ENCODE peak calls at places on chromosomes 4 and X, in nine cellular contexts. U is HCT116, O is kidney, Y is IMR-90, P is colonic mucosa, V is endothelial cell of umbilical vein, I is fibroblast of lung, H is GM23248, W is neuronal stem cell. T is an unnamed sample. For H3K4me1, the result is how much of the 10 kb centered on the place peaks cover.

GRCh38 chr4:26263165-26263564 is 57.6 kb upstream of the RBPJ start:
- DNase-seq in Y (no peak), I (no peak), U (peak), O (no peak), V (no peak), H (no peak), P (peak), W (no peak), T (no peak)

GRCh38 chrX:25646156-25646555 is 492.0 kb upstream of the MAGEB18 start:
- DNase-seq in O (peak), W (no peak), Y (no peak), V (no peak), I (no peak), U (no peak), P (no peak), H (no peak), T (no peak)

GRCh38 chrX:38080808-38081207 is 74.5 kb downstream of the SYTL5 start:
- DNase-seq in P (no peak), V (peak), Y (peak), H (no peak), U (no peak), I (no peak), O (no peak), W (no peak), T (no peak)

GRCh38 chr4:129282293-129282692 is 186.3 kb downstream of the C4orf33 start:
- DNase-seq in H (no peak), O (no peak), U (no peak), P (no peak), I (no peak), Y (no peak), W (no peak), V (no peak), T (no peak)

GRCh38 chr4:138677651-138678202 is 337.9 kb upstream of the NOCT start:
- DNase-seq in U (no peak), P (no peak), O (no peak), I (no peak), H (no peak), Y (no peak), W (no peak), V (no peak), T (peak)

GRCh38 chrX:136162827-136163427 is 15.6 kb downstream of the FHL1 start:
- DNase-seq in P (peak), V (peak), I (peak), O (no peak), H (peak), Y (peak), U (peak), W (no peak), T (peak)

GRCh38 chr4:183348706-183349659 is 26.8 kb upstream of the CLDN24 start:
- DNase-seq in I (peak), W (no peak), Y (peak), P (no peak), H (peak), V (peak), O (no peak), U (no peak), T (peak)

GRCh38 chr4:98711526-98711925 is 53.1 kb upstream of the TSPAN5 start:
- DNase-seq in U (no peak), W (no peak), V (no peak), P (no peak), I (no peak), Y (no peak), O (no peak), H (no peak), T (peak)

GRCh38 chr4:56139241-56139827 is 190.6 kb downstream of the CEP135 start:
- DNase-seq in O (no peak), V (no peak), P (no peak), Y (no peak), W (no peak), U (no peak), H (peak), I (no peak), T (peak)

GRCh38 chr4:26985836-26986235 is 125.2 kb downstream of the STIM2 start:
- DNase-seq in I (no peak), P (no peak), W (no peak), U (no peak), V (no peak), O (no peak), Y (no peak), H (no peak), T (no peak)

GRCh38 chr4:179225594-179225993 is 1783.4 kb upstream of the AGA start:
- DNase-seq in I (peak), W (no peak), P (no peak), O (no peak), H (no peak), Y (peak), V (no peak), U (no peak), T (peak)

GRCh38 chr4:139734201-139734874 is 68.7 kb downstream of the MGST2 start:
- DNase-seq in P (no peak), Y (peak), W (no peak), H (peak), V (no peak), U (no peak), O (no peak), I (peak), T (peak)

GRCh38 chr4:139735381-139736256 is 70.0 kb downstream of the MGST2 start:
- DNase-seq in O (peak), W (peak), U (no peak), H (peak), Y (no peak), I (peak), P (no peak), V (peak), T (no peak)

GRCh38 chr4:139734875-139735380 is 69.3 kb downstream of the MGST2 start:
- DNase-seq in O (peak), P (peak), U (no peak), Y (peak), H (peak), W (peak), V (peak), I (peak), T (peak)

GRCh38 chr4:139736661-139737060 is 71.0 kb downstream of the MGST2 start:
- DNase-seq in O (no peak), H (peak), P (no peak), Y (no peak), V (no peak), I (peak), W (no peak), U (no peak), T (peak)

GRCh38 chr4:139736257-139736626 is 70.6 kb downstream of the MGST2 start:
- DNase-seq in Y (no peak), I (no peak), V (peak), H (peak), U (no peak), W (no peak), P (no peak), O (no peak), T (no peak)
- H3K4me1 ChIP-seq in Y (under half), I (under half), V (under half), H (under half), U (under half), W (under half), P (under half), O (under half), T (half or more)

GRCh38 chr4:71461422-71461821 is 122.6 kb downstream of the SLC4A4 start:
- DNase-seq in Y (no peak), V (no peak), I (no peak), W (no peak), U (no peak), H (no peak), P (no peak), O (no peak), T (no peak)

GRCh38 chr4:71453516-71453915 is 114.7 kb downstream of the SLC4A4 start:
- DNase-seq in V (no peak), H (no peak), Y (no peak), U (no peak), P (no peak), I (no peak), O (no peak), W (no peak), T (no peak)

GRCh38 chr4:71460368-71460767 is 121.5 kb downstream of the SLC4A4 start:
- DNase-seq in I (peak), Y (no peak), V (no peak), O (no peak), H (no peak), U (no peak), P (peak), W (no peak), T (no peak)

DNA sequence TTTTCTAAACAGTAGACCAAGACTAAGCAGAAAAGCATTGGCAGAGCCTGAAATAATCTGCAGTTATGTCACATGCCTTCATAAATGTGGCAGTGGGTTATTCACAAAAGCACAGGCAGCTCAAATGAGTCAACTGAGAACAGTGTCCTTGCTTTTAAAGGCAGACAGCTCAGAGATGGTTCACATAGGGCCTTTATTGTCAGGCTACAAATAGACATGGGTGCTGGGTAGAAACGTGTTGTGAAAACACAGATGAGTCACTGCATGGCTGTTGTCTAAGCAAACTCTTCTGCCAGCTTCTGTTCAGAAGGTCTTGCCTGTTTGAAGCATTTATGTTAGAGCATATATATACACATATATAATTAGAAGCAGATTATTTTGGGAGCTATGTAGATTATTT is 118.0 kb downstream of the SLC4A4 start:
- DNase-seq in V (no peak), O (no peak), Y (peak), P (no peak), U (no peak), I (peak), H (peak), W (no peak), T (peak)
- H3K9ac ChIP-seq in V (no peak), O (no peak), Y (no peak), P (no peak), U (no peak), I (no peak), H (peak), W (no peak), T (no peak)

DNA sequence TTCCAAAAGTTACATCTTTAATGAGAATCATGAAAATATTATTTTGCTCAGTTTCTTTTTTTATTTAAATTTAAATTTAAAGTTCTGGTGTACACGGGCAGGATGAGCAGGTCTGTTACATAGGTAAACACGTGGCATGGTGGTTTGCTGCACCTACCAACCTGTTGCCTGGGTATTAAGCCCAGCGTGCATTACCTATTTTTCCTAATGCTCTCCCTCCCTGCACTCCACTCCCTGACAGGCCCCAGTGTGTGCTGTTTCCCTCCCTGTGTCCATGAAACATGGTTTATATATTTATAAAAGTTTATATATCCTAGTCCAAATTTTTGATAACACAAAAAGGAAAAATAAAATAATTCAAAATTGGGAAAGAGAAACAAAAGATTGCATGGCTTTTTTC is 4.0 kb downstream of the AFP start:
- DNase-seq in Y (no peak), O (no peak), I (no peak), V (no peak), P (no peak), U (no peak), W (no peak), H (no peak), T (no peak)
- H3K4me1 ChIP-seq in Y (under half), O (under half), I (under half), V (under half), P (under half), U (under half), W (under half), H (under half), T (under half)

DNA sequence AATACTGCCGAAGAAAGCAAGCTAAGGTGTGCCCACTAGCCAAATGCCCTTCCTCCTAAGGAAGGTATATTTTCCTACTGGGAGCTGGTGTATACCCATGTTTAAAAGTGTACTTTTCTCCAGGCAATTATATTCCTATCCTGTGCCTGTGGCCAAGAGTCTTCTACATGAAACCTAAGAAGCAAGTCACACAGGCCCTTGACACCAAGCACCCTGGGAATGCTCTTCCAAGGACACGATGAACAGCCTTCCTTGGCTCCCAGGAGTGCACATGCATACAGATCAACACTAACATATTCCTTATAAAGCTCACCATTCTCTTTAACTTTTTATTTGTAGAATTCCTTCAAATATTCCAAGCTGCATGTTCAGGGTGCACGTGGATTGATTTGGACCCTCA is 17.3 kb upstream of the ARHGAP6 start:
- DNase-seq in U (no peak), I (no peak), O (no peak), H (no peak), V (no peak), Y (no peak), W (no peak), P (no peak), T (no peak)
- H3K9ac ChIP-seq in U (no peak), I (no peak), O (no peak), H (no peak), V (no peak), Y (no peak), W (no peak), P (no peak), T (no peak)

GRCh38 chrX:101383679-101384078 is 2.3 kb downstream of the BTK start:
- DNase-seq in U (no peak), O (no peak), V (no peak), Y (no peak), H (no peak), W (no peak), I (no peak), P (no peak), T (no peak)

GRCh38 chrX:101385795-101386541 is at the start of gene BTK:
- DNase-seq in U (no peak), O (no peak), Y (no peak), W (no peak), V (no peak), P (no peak), I (no peak), H (no peak), T (no peak)

GRCh38 chrX:101386542-101386885 is 523 bp upstream of the BTK start:
- DNase-seq in W (no peak), U (no peak), I (no peak), Y (no peak), O (no peak), P (no peak), H (no peak), V (no peak), T (no peak)

GRCh38 chrX:101388604-101389003 is 2.2 kb upstream of the RPL36A start:
- DNase-seq in I (no peak), U (no peak), P (no peak), V (no peak), Y (no peak), W (no peak), O (no peak), H (no peak), T (no peak)

DNA sequence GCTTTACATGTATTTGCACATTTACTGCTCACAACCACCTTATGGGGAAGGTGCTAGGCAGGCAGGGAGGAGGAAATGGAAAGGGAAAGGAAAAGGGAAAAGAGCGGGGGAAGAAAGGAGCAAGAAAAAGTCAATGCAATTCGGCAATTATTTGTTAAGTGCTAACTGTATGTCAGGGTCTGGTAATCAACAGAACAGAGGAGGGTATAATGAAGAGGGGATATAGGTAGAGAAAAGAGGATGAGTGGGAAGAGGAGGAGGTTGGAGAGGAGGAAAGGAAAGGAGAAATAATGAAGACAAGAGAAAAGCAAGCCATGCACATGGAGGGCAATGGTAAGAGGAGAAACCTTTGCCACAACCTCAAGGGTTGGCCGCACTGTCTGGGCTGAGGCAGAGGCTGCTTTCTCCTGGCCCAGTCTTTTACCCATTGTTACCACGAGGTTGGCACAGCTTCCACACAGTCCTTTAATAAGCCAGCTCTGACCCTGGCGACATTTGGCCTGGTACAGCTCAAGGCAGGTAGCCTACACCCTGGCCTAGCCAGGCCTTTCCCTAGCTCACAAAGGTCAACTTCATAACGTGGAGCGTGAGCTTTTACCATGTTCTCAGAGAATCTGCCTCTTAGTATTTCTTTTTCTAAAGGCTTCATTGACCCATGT is 836 bp downstream of the BTK start:
- DNase-seq in H (no peak), U (no peak), O (no peak), I (no peak), P (no peak), V (no peak), W (no peak), Y (no peak), T (no peak)
- H3K4me1 ChIP-seq in H (under half), U (under half), O (under half), I (under half), P (under half), V (under half), W (under half), Y (under half), T (under half)

GRCh38 chrX:47648376-47648775 is 2.0 kb downstream of the ELK1 start:
- DNase-seq in P (no peak), H (no peak), V (no peak), Y (peak), O (no peak), U (no peak), I (no peak), W (no peak), T (no peak)
- H3K9ac ChIP-seq in P (no peak), H (peak), V (no peak), Y (no peak), O (no peak), U (no peak), I (no peak), W (no peak), T (peak)

DNA sequence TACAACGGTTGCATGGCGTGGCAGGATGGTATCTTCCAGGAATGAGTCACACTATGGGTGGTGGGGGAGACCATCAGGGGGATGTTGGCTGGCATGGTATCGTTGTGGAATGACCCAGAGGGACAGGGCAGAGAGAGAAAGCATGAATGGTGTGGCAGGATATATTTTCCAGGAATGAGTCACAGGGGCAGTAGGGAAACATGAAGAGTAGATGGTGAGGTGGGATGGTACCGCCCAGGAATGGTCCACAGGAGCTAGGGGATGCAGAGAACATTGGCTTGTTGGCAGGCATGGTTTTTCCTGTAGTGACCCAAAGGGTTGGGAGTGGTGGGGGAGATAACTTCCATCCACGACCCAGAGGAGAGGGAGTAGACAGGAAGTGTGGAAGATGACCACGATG is 62.4 kb downstream of the MAOA start:
- DNase-seq in U (no peak), V (no peak), W (no peak), O (no peak), I (no peak), P (no peak), H (no peak), Y (no peak), T (no peak)
- H3K4me1 ChIP-seq in U (under half), V (under half), W (under half), O (under half), I (under half), P (under half), H (under half), Y (under half), T (under half)

DNA sequence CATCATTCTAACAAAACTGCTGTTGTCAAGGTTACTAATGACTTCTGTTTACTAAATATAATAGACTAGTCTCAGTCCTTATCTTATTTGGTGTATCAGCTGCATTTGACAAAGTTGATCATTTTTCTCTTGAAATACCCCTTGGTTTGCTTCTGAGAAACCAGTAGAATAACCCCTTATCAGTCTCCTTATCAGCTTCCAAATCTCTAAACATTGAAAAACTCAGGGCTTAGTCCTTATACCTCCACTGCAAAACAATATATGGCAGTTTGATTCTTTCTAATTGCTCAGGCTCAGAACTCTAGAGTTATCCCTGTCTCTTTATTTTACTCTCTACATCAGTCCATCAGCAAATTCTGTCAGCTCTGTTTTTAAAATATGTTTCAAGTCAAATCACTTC is 87.2 kb upstream of the NPNT start:
- DNase-seq in I (no peak), W (no peak), U (no peak), H (no peak), P (no peak), V (no peak), O (no peak), Y (no peak), T (no peak)
- H3K9ac ChIP-seq in I (no peak), W (no peak), U (no peak), H (no peak), P (no peak), V (no peak), O (no peak), Y (peak), T (peak)

T was measured in adipocyte.